ENCODE peak calls at places on chromosomes 6 and 20, in five cellular contexts. One of them, this sample, is unnamed.

GRCh38 chr20:50020283-50020682 is 37.5 kb downstream of the SNAI1 start:
- DNase-seq in EL: peak
- DNase-seq in MV-4-11: peak
- DNase-seq in T follicular helper cell: no peak
- DNase-seq in dorsolateral prefrontal cortex: no peak
- DNase-seq in this sample: peak

GRCh38 chr6:35071347-35071994 is 69.7 kb downstream of the TCP11 start:
- DNase-seq in MV-4-11: no peak
- DNase-seq in EL: no peak
- DNase-seq in dorsolateral prefrontal cortex: no peak
- DNase-seq in T follicular helper cell: no peak
- DNase-seq in this sample: no peak

GRCh38 chr6:10099086-10099499 is 315.8 kb downstream of the TFAP2A start:
- DNase-seq in EL: no peak
- DNase-seq in dorsolateral prefrontal cortex: no peak
- DNase-seq in T follicular helper cell: no peak
- DNase-seq in MV-4-11: no peak
- DNase-seq in this sample: peak

GRCh38 chr20:63502671-63503172 is 3.8 kb upstream of the EEF1A2 start:
- DNase-seq in T follicular helper cell: no peak
- DNase-seq in dorsolateral prefrontal cortex: no peak
- DNase-seq in EL: no peak
- DNase-seq in MV-4-11: no peak
- DNase-seq in this sample: no peak

GRCh38 chr20:39089029-39089428 is 126.9 kb downstream of the DHX35 start:
- DNase-seq in T follicular helper cell: no peak
- DNase-seq in EL: no peak
- DNase-seq in MV-4-11: no peak
- DNase-seq in dorsolateral prefrontal cortex: no peak
- DNase-seq in this sample: no peak

GRCh38 chr20:36854343-36855240 is 21.3 kb upstream of the TLDC2 start:
- DNase-seq in EL: peak
- DNase-seq in MV-4-11: no peak
- DNase-seq in dorsolateral prefrontal cortex: no peak
- DNase-seq in T follicular helper cell: no peak
- DNase-seq in this sample: no peak

GRCh38 chr6:32933661-32934085 is 7.2 kb downstream of the HLA-DMB start:
- DNase-seq in MV-4-11: peak
- DNase-seq in dorsolateral prefrontal cortex: peak
- DNase-seq in T follicular helper cell: peak
- DNase-seq in EL: peak
- DNase-seq in this sample: peak

GRCh38 chr20:11686195-11686594 is 231.5 kb upstream of the BTBD3 start:
- DNase-seq in dorsolateral prefrontal cortex: no peak
- DNase-seq in MV-4-11: no peak
- DNase-seq in EL: no peak
- DNase-seq in T follicular helper cell: no peak
- DNase-seq in this sample: no peak

GRCh38 chr6:124941259-124941658 is 21.0 kb upstream of the RNF217 start:
- DNase-seq in MV-4-11: no peak
- DNase-seq in T follicular helper cell: no peak
- DNase-seq in EL: no peak
- DNase-seq in dorsolateral prefrontal cortex: no peak
- DNase-seq in this sample: no peak

GRCh38 chr6:19538086-19538485 is 299.1 kb upstream of the ID4 start:
- DNase-seq in MV-4-11: no peak
- DNase-seq in dorsolateral prefrontal cortex: no peak
- DNase-seq in T follicular helper cell: no peak
- DNase-seq in EL: no peak
- DNase-seq in this sample: no peak

GRCh38 chr6:57262901-57263694 is 41.0 kb upstream of the RAB23 start:
- DNase-seq in T follicular helper cell: no peak
- DNase-seq in EL: peak
- DNase-seq in MV-4-11: no peak
- DNase-seq in dorsolateral prefrontal cortex: no peak
- DNase-seq in this sample: no peak

GRCh38 chr20:62413896-62414481 is 6.9 kb upstream of the CABLES2 start:
- DNase-seq in T follicular helper cell: no peak
- DNase-seq in MV-4-11: no peak
- DNase-seq in EL: no peak
- DNase-seq in dorsolateral prefrontal cortex: no peak
- DNase-seq in this sample: no peak

GRCh38 chr6:112298021-112298745 is 43.8 kb upstream of the LAMA4 start:
- DNase-seq in dorsolateral prefrontal cortex: no peak
- DNase-seq in EL: peak
- DNase-seq in MV-4-11: no peak
- DNase-seq in T follicular helper cell: no peak
- DNase-seq in this sample: no peak

GRCh38 chr6:20367716-20368485 is 33.8 kb upstream of the E2F3 start:
- DNase-seq in EL: no peak
- DNase-seq in T follicular helper cell: no peak
- DNase-seq in MV-4-11: no peak
- DNase-seq in dorsolateral prefrontal cortex: no peak
- DNase-seq in this sample: peak

GRCh38 chr6:14851286-14851685 is 394.6 kb upstream of the JARID2 start:
- DNase-seq in T follicular helper cell: no peak
- DNase-seq in dorsolateral prefrontal cortex: no peak
- DNase-seq in MV-4-11: no peak
- DNase-seq in EL: peak
- DNase-seq in this sample: no peak

GRCh38 chr20:62370115-62370806 is 3.1 kb upstream of the LAMA5 start:
- DNase-seq in dorsolateral prefrontal cortex: no peak
- DNase-seq in EL: peak
- DNase-seq in MV-4-11: no peak
- DNase-seq in T follicular helper cell: no peak
- DNase-seq in this sample: peak

GRCh38 chr6:135534773-135535380 is 37.3 kb upstream of the AHI1 start:
- DNase-seq in dorsolateral prefrontal cortex: no peak
- DNase-seq in T follicular helper cell: no peak
- DNase-seq in MV-4-11: no peak
- DNase-seq in EL: peak
- DNase-seq in this sample: no peak

GRCh38 chr6:33692760-33693158 is 18.7 kb downstream of the UQCC2 start:
- DNase-seq in dorsolateral prefrontal cortex: no peak
- DNase-seq in EL: peak
- DNase-seq in MV-4-11: peak
- DNase-seq in T follicular helper cell: peak
- DNase-seq in this sample: no peak

GRCh38 chr20:36950432-36951197 is 893 bp downstream of the SAMHD1 start:
- DNase-seq in T follicular helper cell: peak
- DNase-seq in EL: peak
- DNase-seq in dorsolateral prefrontal cortex: no peak
- DNase-seq in MV-4-11: peak
- DNase-seq in this sample: peak

GRCh38 chr6:26309731-26310142 is 55.3 kb upstream of the BTN3A2 start:
- DNase-seq in EL: peak
- DNase-seq in T follicular helper cell: no peak
- DNase-seq in MV-4-11: no peak
- DNase-seq in dorsolateral prefrontal cortex: no peak
- DNase-seq in this sample: peak

GRCh38 chr20:17882834-17883591 is 85.6 kb downstream of the SNX5 start:
- DNase-seq in T follicular helper cell: no peak
- DNase-seq in MV-4-11: no peak
- DNase-seq in EL: no peak
- DNase-seq in dorsolateral prefrontal cortex: no peak
- DNase-seq in this sample: no peak

GRCh38 chr6:131787079-131787478 is 20.7 kb upstream of the ENPP1 start:
- DNase-seq in EL: peak
- DNase-seq in MV-4-11: no peak
- DNase-seq in dorsolateral prefrontal cortex: no peak
- DNase-seq in T follicular helper cell: no peak
- DNase-seq in this sample: no peak

GRCh38 chr6:33324139-33324538 is 6.6 kb upstream of the ZBTB22 start:
- DNase-seq in EL: no peak
- DNase-seq in dorsolateral prefrontal cortex: no peak
- DNase-seq in T follicular helper cell: no peak
- DNase-seq in MV-4-11: peak
- DNase-seq in this sample: peak

This sample was measured in NB4.